ENCODE peak calls at places on chromosomes 2 and 18, in nine cellular contexts. One of them, this sample, is unnamed.
A peak's percentile ranks its signal among the peaks of the same experiment; 100 is the strongest.

GRCh38 chr2:32680937-32681336 is 53.1 kb downstream of the TTC27 start:
- DNase-seq in uterus: no peak
- DNase-seq in fibroblast of lung: peak; percentile 25
- DNase-seq in brain microvascular endothelial cell: no peak
- DNase-seq in bronchial epithelial cell: peak; percentile 16
- DNase-seq in PC-3: peak; percentile 26
- DNase-seq in BJ: no peak
- DNase-seq in A673: no peak
- DNase-seq in Peyer's patch: no peak
- DNase-seq in this sample: no peak

GRCh38 chr2:23772684-23773083 is 154.2 kb downstream of the ATAD2B start:
- DNase-seq in uterus: no peak
- DNase-seq in fibroblast of lung: no peak
- DNase-seq in brain microvascular endothelial cell: no peak
- DNase-seq in bronchial epithelial cell: no peak
- DNase-seq in PC-3: no peak
- DNase-seq in BJ: no peak
- DNase-seq in A673: no peak
- DNase-seq in Peyer's patch: no peak
- DNase-seq in this sample: no peak

GRCh38 chr18:47737198-47737830 is 193.1 kb downstream of the SMAD2 start:
- DNase-seq in uterus: no peak
- DNase-seq in fibroblast of lung: no peak
- DNase-seq in brain microvascular endothelial cell: no peak
- DNase-seq in bronchial epithelial cell: no peak
- DNase-seq in PC-3: no peak
- DNase-seq in BJ: no peak
- DNase-seq in A673: no peak
- DNase-seq in Peyer's patch: no peak
- DNase-seq in this sample: no peak

GRCh38 chr2:20317198-20317597 is 33.4 kb downstream of the PUM2 start:
- DNase-seq in uterus: no peak
- DNase-seq in fibroblast of lung: no peak
- DNase-seq in brain microvascular endothelial cell: no peak
- DNase-seq in bronchial epithelial cell: no peak
- DNase-seq in PC-3: no peak
- DNase-seq in BJ: no peak
- DNase-seq in A673: no peak
- DNase-seq in Peyer's patch: no peak
- DNase-seq in this sample: no peak

GRCh38 chr2:238986491-238987351 is 138.8 kb downstream of the TWIST2 start:
- DNase-seq in uterus: no peak
- DNase-seq in fibroblast of lung: no peak
- DNase-seq in brain microvascular endothelial cell: no peak
- DNase-seq in bronchial epithelial cell: no peak
- DNase-seq in PC-3: no peak
- DNase-seq in BJ: no peak
- DNase-seq in A673: no peak
- DNase-seq in Peyer's patch: no peak
- DNase-seq in this sample: no peak

GRCh38 chr2:10691521-10691920 is 1.7 kb upstream of the NOL10 start:
- DNase-seq in uterus: no peak
- DNase-seq in fibroblast of lung: no peak
- DNase-seq in brain microvascular endothelial cell: no peak
- DNase-seq in bronchial epithelial cell: no peak
- DNase-seq in PC-3: no peak
- DNase-seq in BJ: no peak
- DNase-seq in A673: no peak
- DNase-seq in Peyer's patch: no peak
- DNase-seq in this sample: no peak

GRCh38 chr2:263774-264492 is at the start of gene SH3YL1:
- DNase-seq in uterus: no peak
- DNase-seq in fibroblast of lung: peak; percentile 11
- DNase-seq in brain microvascular endothelial cell: no peak
- DNase-seq in bronchial epithelial cell: peak; percentile 32
- DNase-seq in PC-3: peak; percentile 75
- DNase-seq in BJ: no peak
- DNase-seq in A673: peak; percentile 15
- DNase-seq in Peyer's patch: peak; percentile 93
- DNase-seq in this sample: no peak

GRCh38 chr2:172439911-172440310 is 12.5 kb downstream of the ITGA6 start:
- DNase-seq in uterus: no peak
- DNase-seq in fibroblast of lung: no peak
- DNase-seq in brain microvascular endothelial cell: no peak
- DNase-seq in bronchial epithelial cell: no peak
- DNase-seq in PC-3: no peak
- DNase-seq in BJ: no peak
- DNase-seq in A673: no peak
- DNase-seq in Peyer's patch: no peak
- DNase-seq in this sample: no peak

GRCh38 chr2:151638188-151638933 is 95.9 kb downstream of the NEB start:
- DNase-seq in uterus: no peak
- DNase-seq in fibroblast of lung: peak; percentile 26
- DNase-seq in brain microvascular endothelial cell: no peak
- DNase-seq in bronchial epithelial cell: peak; percentile 15
- DNase-seq in PC-3: peak; percentile 12
- DNase-seq in BJ: no peak
- DNase-seq in A673: peak; percentile 25
- DNase-seq in Peyer's patch: no peak
- DNase-seq in this sample: no peak

GRCh38 chr18:63155169-63155852 is 164.3 kb downstream of the BCL2 start:
- DNase-seq in uterus: no peak
- DNase-seq in fibroblast of lung: no peak
- DNase-seq in brain microvascular endothelial cell: no peak
- DNase-seq in bronchial epithelial cell: peak; percentile 53
- DNase-seq in PC-3: peak; percentile 55
- DNase-seq in BJ: no peak
- DNase-seq in A673: peak; percentile 68
- DNase-seq in Peyer's patch: peak; percentile 85
- DNase-seq in this sample: no peak

GRCh38 chr2:176385838-176386237 is 116.6 kb downstream of the MTX2 start:
- DNase-seq in uterus: no peak
- DNase-seq in fibroblast of lung: no peak
- DNase-seq in brain microvascular endothelial cell: no peak
- DNase-seq in bronchial epithelial cell: no peak
- DNase-seq in PC-3: peak; percentile 2
- DNase-seq in BJ: no peak
- DNase-seq in A673: peak; percentile 30
- DNase-seq in Peyer's patch: no peak
- DNase-seq in this sample: no peak

GRCh38 chr2:74387346-74387745 is 7.2 kb upstream of the DCTN1 start:
- DNase-seq in uterus: no peak
- DNase-seq in fibroblast of lung: no peak
- DNase-seq in brain microvascular endothelial cell: peak; percentile 27
- DNase-seq in bronchial epithelial cell: peak; percentile 27
- DNase-seq in PC-3: no peak
- DNase-seq in BJ: no peak
- DNase-seq in A673: no peak
- DNase-seq in Peyer's patch: no peak
- DNase-seq in this sample: no peak

GRCh38 chr2:222372993-222373392 is 51.4 kb upstream of the SGPP2 start:
- DNase-seq in uterus: no peak
- DNase-seq in fibroblast of lung: no peak
- DNase-seq in brain microvascular endothelial cell: no peak
- DNase-seq in bronchial epithelial cell: no peak
- DNase-seq in PC-3: no peak
- DNase-seq in BJ: no peak
- DNase-seq in A673: no peak
- DNase-seq in Peyer's patch: no peak
- DNase-seq in this sample: no peak

GRCh38 chr2:199309973-199310372 is 147.8 kb downstream of the SATB2 start:
- DNase-seq in uterus: no peak
- DNase-seq in fibroblast of lung: no peak
- DNase-seq in brain microvascular endothelial cell: no peak
- DNase-seq in bronchial epithelial cell: no peak
- DNase-seq in PC-3: no peak
- DNase-seq in BJ: no peak
- DNase-seq in A673: peak; percentile 70
- DNase-seq in Peyer's patch: no peak
- DNase-seq in this sample: no peak

GRCh38 chr2:191114403-191114886 is 36.3 kb downstream of the STAT4 start:
- DNase-seq in uterus: no peak
- DNase-seq in fibroblast of lung: peak; percentile 3
- DNase-seq in brain microvascular endothelial cell: peak; percentile 14
- DNase-seq in bronchial epithelial cell: peak; percentile 43
- DNase-seq in PC-3: no peak
- DNase-seq in BJ: no peak
- DNase-seq in A673: no peak
- DNase-seq in Peyer's patch: no peak
- DNase-seq in this sample: no peak

GRCh38 chr2:234392230-234392629 is 104.7 kb downstream of the ARL4C start:
- DNase-seq in uterus: no peak
- DNase-seq in fibroblast of lung: no peak
- DNase-seq in brain microvascular endothelial cell: no peak
- DNase-seq in bronchial epithelial cell: no peak
- DNase-seq in PC-3: no peak
- DNase-seq in BJ: no peak
- DNase-seq in A673: no peak
- DNase-seq in Peyer's patch: no peak
- DNase-seq in this sample: no peak

GRCh38 chr2:44623622-44624351 is 262.0 kb downstream of the CAMKMT start:
- DNase-seq in uterus: no peak
- DNase-seq in fibroblast of lung: no peak
- DNase-seq in brain microvascular endothelial cell: no peak
- DNase-seq in bronchial epithelial cell: no peak
- DNase-seq in PC-3: no peak
- DNase-seq in BJ: no peak
- DNase-seq in A673: no peak
- DNase-seq in Peyer's patch: no peak
- DNase-seq in this sample: no peak

GRCh38 chr2:28334527-28334891 is 58.1 kb upstream of the FOSL2 start:
- DNase-seq in uterus: no peak
- DNase-seq in fibroblast of lung: no peak
- DNase-seq in brain microvascular endothelial cell: no peak
- DNase-seq in bronchial epithelial cell: no peak
- DNase-seq in PC-3: no peak
- DNase-seq in BJ: no peak
- DNase-seq in A673: no peak
- DNase-seq in Peyer's patch: peak; percentile 38
- DNase-seq in this sample: no peak

GRCh38 chr18:73690222-73690621 is 457.4 kb downstream of the FBXO15 start:
- DNase-seq in uterus: no peak
- DNase-seq in fibroblast of lung: no peak
- DNase-seq in brain microvascular endothelial cell: no peak
- DNase-seq in bronchial epithelial cell: no peak
- DNase-seq in PC-3: no peak
- DNase-seq in BJ: no peak
- DNase-seq in A673: no peak
- DNase-seq in Peyer's patch: no peak
- DNase-seq in this sample: no peak
- H3K4me3 ChIP-seq in uterus: no peak overlapping the region
- H3K4me3 ChIP-seq in fibroblast of lung: no peak overlapping the region
- H3K4me3 ChIP-seq in brain microvascular endothelial cell: peak overlapping the region; percentile 9
- H3K4me3 ChIP-seq in bronchial epithelial cell: no peak overlapping the region
- H3K4me3 ChIP-seq in PC-3: no peak overlapping the region
- H3K4me3 ChIP-seq in BJ: no peak overlapping the region
- H3K4me3 ChIP-seq in A673: no peak overlapping the region
- H3K4me3 ChIP-seq in Peyer's patch: no peak overlapping the region
- H3K4me3 ChIP-seq in this sample: no peak overlapping the region

GRCh38 chr2:225008935-225009334 is 33.3 kb downstream of the DOCK10 start:
- DNase-seq in uterus: no peak
- DNase-seq in fibroblast of lung: peak; percentile 26
- DNase-seq in brain microvascular endothelial cell: no peak
- DNase-seq in bronchial epithelial cell: no peak
- DNase-seq in PC-3: peak; percentile 6
- DNase-seq in BJ: no peak
- DNase-seq in A673: peak; percentile 37
- DNase-seq in Peyer's patch: no peak
- DNase-seq in this sample: no peak
- TF ChIP-seq CTCF in uterus: no peak
- TF ChIP-seq CTCF in fibroblast of lung: peak; percentile 43
- TF ChIP-seq CTCF in brain microvascular endothelial cell: peak; percentile 68
- TF ChIP-seq CTCF in bronchial epithelial cell: peak; percentile 36
- TF ChIP-seq CTCF in PC-3: peak; percentile 60
- TF ChIP-seq CTCF in BJ: peak; percentile 29
- TF ChIP-seq CTCF in A673: peak; percentile 73
- TF ChIP-seq CTCF in Peyer's patch: peak; percentile 30
- TF ChIP-seq CTCF in this sample: peak; percentile 53

DNA sequence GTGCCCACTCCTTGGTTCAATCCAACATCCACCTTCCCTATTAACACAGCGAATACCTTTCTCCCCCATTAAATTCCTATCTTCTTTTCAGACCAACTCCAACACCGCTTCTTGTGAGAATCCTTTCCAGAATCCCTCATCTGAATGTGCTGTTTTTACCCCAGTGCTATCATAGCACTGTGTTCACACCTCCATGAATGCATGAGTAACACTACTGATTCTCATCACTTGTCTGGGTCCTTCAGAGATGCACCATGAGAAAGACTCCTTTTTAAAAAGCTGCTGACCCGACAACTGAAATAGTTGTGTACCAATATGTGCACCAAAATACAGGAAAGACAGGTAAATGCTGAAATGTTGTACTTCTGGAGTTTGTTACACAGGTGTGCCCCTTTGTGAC is 18.8 kb downstream of the MGAT4A start:
- DNase-seq in uterus: no peak
- DNase-seq in fibroblast of lung: no peak
- DNase-seq in brain microvascular endothelial cell: no peak
- DNase-seq in bronchial epithelial cell: no peak
- DNase-seq in PC-3: no peak
- DNase-seq in BJ: no peak
- DNase-seq in A673: no peak
- DNase-seq in Peyer's patch: no peak
- DNase-seq in this sample: no peak
- H3K27me3 ChIP-seq in uterus: no peaks in the 10 kb centered on the region
- H3K27me3 ChIP-seq in fibroblast of lung: no peaks in the 10 kb centered on the region
- H3K27me3 ChIP-seq in brain microvascular endothelial cell: no peaks in the 10 kb centered on the region
- H3K27me3 ChIP-seq in bronchial epithelial cell: peaks cover 4% of the 10 kb centered on the region
- H3K27me3 ChIP-seq in PC-3: no peaks in the 10 kb centered on the region
- H3K27me3 ChIP-seq in BJ: no peaks in the 10 kb centered on the region
- H3K27me3 ChIP-seq in A673: peaks cover 19% of the 10 kb centered on the region
- H3K27me3 ChIP-seq in Peyer's patch: no peaks in the 10 kb centered on the region
- H3K27me3 ChIP-seq in this sample: no peaks in the 10 kb centered on the region

GRCh38 chr18:9721893-9722515 is 13.9 kb downstream of the RAB31 start:
- DNase-seq in uterus: no peak
- DNase-seq in fibroblast of lung: no peak
- DNase-seq in brain microvascular endothelial cell: no peak
- DNase-seq in bronchial epithelial cell: no peak
- DNase-seq in PC-3: no peak
- DNase-seq in BJ: no peak
- DNase-seq in A673: no peak
- DNase-seq in Peyer's patch: no peak
- DNase-seq in this sample: no peak

GRCh38 chr18:9716375-9716774 is 8.3 kb downstream of the RAB31 start:
- DNase-seq in uterus: no peak
- DNase-seq in fibroblast of lung: no peak
- DNase-seq in brain microvascular endothelial cell: no peak
- DNase-seq in bronchial epithelial cell: no peak
- DNase-seq in PC-3: no peak
- DNase-seq in BJ: no peak
- DNase-seq in A673: no peak
- DNase-seq in Peyer's patch: no peak
- DNase-seq in this sample: no peak

GRCh38 chr18:9716780-9717563 is 8.9 kb downstream of the RAB31 start:
- DNase-seq in uterus: no peak
- DNase-seq in fibroblast of lung: no peak
- DNase-seq in brain microvascular endothelial cell: no peak
- DNase-seq in bronchial epithelial cell: no peak
- DNase-seq in PC-3: no peak
- DNase-seq in BJ: no peak
- DNase-seq in A673: no peak
- DNase-seq in Peyer's patch: no peak
- DNase-seq in this sample: no peak

GRCh38 chr18:9720327-9720726 is 12.2 kb downstream of the RAB31 start:
- DNase-seq in uterus: no peak
- DNase-seq in fibroblast of lung: no peak
- DNase-seq in brain microvascular endothelial cell: no peak
- DNase-seq in bronchial epithelial cell: no peak
- DNase-seq in PC-3: no peak
- DNase-seq in BJ: no peak
- DNase-seq in A673: no peak
- DNase-seq in Peyer's patch: no peak
- DNase-seq in this sample: no peak

GRCh38 chr18:9719421-9719981 is 11.4 kb downstream of the RAB31 start:
- DNase-seq in uterus: peak; percentile 67
- DNase-seq in fibroblast of lung: peak; percentile 85
- DNase-seq in brain microvascular endothelial cell: peak; percentile 71
- DNase-seq in bronchial epithelial cell: peak; percentile 93
- DNase-seq in PC-3: peak; percentile 91
- DNase-seq in BJ: peak; percentile 50
- DNase-seq in A673: peak; percentile 83
- DNase-seq in Peyer's patch: no peak
- DNase-seq in this sample: no peak
- H3K4me3 ChIP-seq in uterus: no peak overlapping the region
- H3K4me3 ChIP-seq in fibroblast of lung: no peak overlapping the region
- H3K4me3 ChIP-seq in brain microvascular endothelial cell: peak overlapping the region; percentile 12
- H3K4me3 ChIP-seq in bronchial epithelial cell: peak overlapping the region; percentile 15
- H3K4me3 ChIP-seq in PC-3: peak overlapping the region; percentile 54
- H3K4me3 ChIP-seq in BJ: no peak overlapping the region
- H3K4me3 ChIP-seq in A673: peak overlapping the region; percentile 15
- H3K4me3 ChIP-seq in Peyer's patch: no peak overlapping the region
- H3K4me3 ChIP-seq in this sample: no peak overlapping the region

This sample was measured in kidney epithelial cell.